ENCODE peak calls at places on chromosomes 11 and 22, in seven cellular contexts. Y is CD4-positive, CD25-positive, alpha-beta regulatory T cell; G is activated CD8-positive, alpha-beta memory T cell treated with anti-CD3 and anti-CD28 coated beads for 48 hours; R is psoas muscle; O is HFFc6; N is COR-L47; P is activated T-helper 1 cell treated with anti-CD3 and anti-CD28 coated beads, Interleukin-2, amount 50 U/mL, for 16 hours. W is an unnamed sample.

GRCh38 chr11:34732831-34733230 is 111.9 kb downstream of the EHF start:
- DNase-seq in Y (no peak), G (no peak), R (no peak), O (no peak), N (peak), P (no peak), W (peak)

GRCh38 chr22:27011131-27011530 is 353.7 kb downstream of the MIAT start:
- DNase-seq in Y (no peak), G (no peak), R (no peak), O (no peak), N (no peak), P (no peak), W (no peak)

GRCh38 chr11:79264284-79264683 is 176.5 kb downstream of the TENM4 start:
- DNase-seq in Y (no peak), G (no peak), R (no peak), O (no peak), N (peak), P (no peak), W (no peak)

GRCh38 chr11:132734217-132734616 is 798.1 kb downstream of the OPCML start:
- DNase-seq in Y (no peak), G (no peak), R (no peak), O (peak), N (no peak), P (no peak), W (no peak)

GRCh38 chr11:132260636-132261035 is 890.2 kb downstream of the NTM start:
- DNase-seq in Y (no peak), G (no peak), R (no peak), O (no peak), N (no peak), P (no peak), W (no peak)

GRCh38 chr11:92300871-92301270 is 76.3 kb downstream of the FAT3 start:
- DNase-seq in Y (no peak), G (no peak), R (no peak), O (no peak), N (no peak), P (no peak), W (no peak)

GRCh38 chr22:38311331-38311635 is 6.0 kb downstream of the CSNK1E start:
- DNase-seq in Y (no peak), G (no peak), R (no peak), O (no peak), N (no peak), P (no peak), W (no peak)

GRCh38 chr11:121112498-121113455 is 11.7 kb downstream of the TECTA start:
- DNase-seq in Y (no peak), G (no peak), R (peak), O (peak), N (peak), P (no peak), W (peak)

GRCh38 chr22:21837184-21837979 is 30.1 kb downstream of the MAPK1 start:
- DNase-seq in Y (no peak), G (no peak), R (no peak), O (peak), N (no peak), P (no peak), W (no peak)

GRCh38 chr11:44110231-44110679 is 14.8 kb downstream of the EXT2 start:
- DNase-seq in Y (peak), G (peak), R (no peak), O (peak), N (peak), P (no peak), W (peak)

GRCh38 chr11:69808708-69809107 is 10.5 kb downstream of the FGF3 start:
- DNase-seq in Y (no peak), G (no peak), R (no peak), O (no peak), N (no peak), P (no peak), W (peak)

GRCh38 chr11:65887723-65888162 is 528 bp downstream of the FIBP start:
- DNase-seq in Y (no peak), G (no peak), R (no peak), O (peak), N (no peak), P (no peak), W (no peak)

GRCh38 chr11:99814738-99815137 is 794.0 kb downstream of the CNTN5 start:
- DNase-seq in Y (no peak), G (no peak), R (no peak), O (no peak), N (no peak), P (no peak), W (no peak)

GRCh38 chr22:23526588-23527315 is 53.3 kb downstream of the IGLL1 start:
- DNase-seq in Y (no peak), G (no peak), R (peak), O (no peak), N (no peak), P (no peak), W (no peak)

GRCh38 chr11:111913997-111914396 is 1.5 kb downstream of the HSPB2 start:
- DNase-seq in Y (no peak), G (no peak), R (peak), O (peak), N (no peak), P (no peak), W (no peak)

GRCh38 chr11:68997995-68998348 is 15.1 kb downstream of the MRGPRF start:
- DNase-seq in Y (no peak), G (no peak), R (no peak), O (no peak), N (no peak), P (no peak), W (no peak)

GRCh38 chr11:86523738-86524602 is 148.4 kb downstream of the ME3 start:
- DNase-seq in Y (no peak), G (no peak), R (no peak), O (peak), N (no peak), P (no peak), W (no peak)

GRCh38 chr11:24391165-24391564 is 105.7 kb upstream of the LUZP2 start:
- DNase-seq in Y (no peak), G (no peak), R (no peak), O (no peak), N (no peak), P (no peak), W (no peak)

GRCh38 chr11:118497831-118498230 is 29.4 kb upstream of the TTC36 start:
- DNase-seq in Y (no peak), G (no peak), R (no peak), O (peak), N (no peak), P (no peak), W (no peak)

GRCh38 chr22:45859231-45860161 is 117.5 kb downstream of the WNT7B start:
- DNase-seq in Y (no peak), G (no peak), R (no peak), O (no peak), N (no peak), P (no peak), W (no peak)

GRCh38 chr22:37186228-37186996 is 1.6 kb downstream of the C1QTNF6 start:
- DNase-seq in Y (peak), G (no peak), R (peak), O (peak), N (peak), P (no peak), W (peak)

GRCh38 chr22:36991220-36991619 is 28.0 kb downstream of the TST start:
- DNase-seq in Y (no peak), G (no peak), R (no peak), O (no peak), N (no peak), P (no peak), W (no peak)

GRCh38 chr11:118084247-118084646 is 2.5 kb downstream of the SMIM35 start:
- DNase-seq in Y (no peak), G (no peak), R (peak), O (peak), N (no peak), P (no peak), W (no peak)

GRCh38 chr11:927871-928270 is 2.2 kb downstream of the AP2A2 start:
- DNase-seq in Y (peak), G (no peak), R (no peak), O (no peak), N (no peak), P (no peak), W (no peak)

GRCh38 chr22:17832665-17833064 is 58.4 kb upstream of the BID start:
- DNase-seq in Y (no peak), G (no peak), R (no peak), O (no peak), N (no peak), P (no peak), W (no peak)

GRCh38 chr22:46009730-46010129 is 32.8 kb upstream of the WNT7B start:
- DNase-seq in Y (no peak), G (no peak), R (no peak), O (no peak), N (no peak), P (no peak), W (no peak)

GRCh38 chr11:33999393-33999792 is 52.1 kb upstream of the CAPRIN1 start:
- DNase-seq in Y (no peak), G (no peak), R (no peak), O (no peak), N (no peak), P (no peak), W (no peak)

GRCh38 chr11:132123854-132124835 is 753.7 kb downstream of the NTM start:
- DNase-seq in Y (no peak), G (no peak), R (no peak), O (no peak), N (no peak), P (no peak), W (no peak)

GRCh38 chr11:88377661-88378060 is 40.1 kb upstream of the CTSC start:
- DNase-seq in Y (no peak), G (no peak), R (no peak), O (no peak), N (no peak), P (no peak), W (no peak)

GRCh38 chr11:1826552-1827094 is 8.2 kb upstream of the SYT8 start:
- DNase-seq in Y (no peak), G (no peak), R (no peak), O (no peak), N (no peak), P (peak), W (no peak)